ENCODE peak calls at places on chromosomes 1 and 21, in four cellular contexts. One of them, this sample, is unnamed.

GRCh38 chr1:169698976-169699375 is 12.4 kb downstream of the SELL start:
- DNase-seq in H9: no peak
- DNase-seq in mesendoderm: no peak
- DNase-seq in H1: no peak
- DNase-seq in this sample: no peak

GRCh38 chr1:248670003-248670402 is 14.7 kb upstream of the OR2T27 start:
- DNase-seq in H1: no peak
- DNase-seq in H9: no peak
- DNase-seq in mesendoderm: peak; percentile 37
- DNase-seq in this sample: no peak

GRCh38 chr1:25082216-25082899 is 149.9 kb downstream of the SYF2 start:
- DNase-seq in H1: no peak
- DNase-seq in mesendoderm: no peak
- DNase-seq in H9: no peak
- DNase-seq in this sample: peak; percentile 39

GRCh38 chr1:216601427-216601751 is 121.8 kb downstream of the ESRRG start:
- DNase-seq in H9: no peak
- DNase-seq in mesendoderm: no peak
- DNase-seq in H1: no peak
- DNase-seq in this sample: no peak

GRCh38 chr1:100713636-100714035 is 5.9 kb upstream of the VCAM1 start:
- DNase-seq in mesendoderm: no peak
- DNase-seq in H1: no peak
- DNase-seq in H9: no peak
- DNase-seq in this sample: no peak

GRCh38 chr1:232620356-232620841 is 9.5 kb downstream of the SIPA1L2 start:
- DNase-seq in H9: peak; percentile 50
- DNase-seq in mesendoderm: peak; percentile 81
- DNase-seq in H1: no peak
- DNase-seq in this sample: peak; percentile 71

GRCh38 chr1:58934711-58935110 is 150.9 kb upstream of the JUN start:
- DNase-seq in H1: no peak
- DNase-seq in mesendoderm: no peak
- DNase-seq in H9: no peak
- DNase-seq in this sample: no peak

GRCh38 chr1:174913225-174913903 is 86.4 kb upstream of the CACYBP start:
- DNase-seq in H1: no peak
- DNase-seq in mesendoderm: no peak
- DNase-seq in H9: no peak
- DNase-seq in this sample: no peak

GRCh38 chr1:219555031-219555667 is 57.8 kb downstream of the ZC3H11B start:
- DNase-seq in H9: peak; percentile 73
- DNase-seq in H1: peak; percentile 44
- DNase-seq in mesendoderm: peak; percentile 97
- DNase-seq in this sample: peak; percentile 64

GRCh38 chr1:206472454-206472853 is 2.2 kb downstream of the IKBKE start:
- DNase-seq in mesendoderm: peak; percentile 56
- DNase-seq in H9: peak; percentile 52
- DNase-seq in H1: no peak
- DNase-seq in this sample: peak; percentile 93

GRCh38 chr1:218353656-218354055 is 8.5 kb downstream of the TGFB2 start:
- DNase-seq in H9: no peak
- DNase-seq in mesendoderm: no peak
- DNase-seq in H1: no peak
- DNase-seq in this sample: no peak

GRCh38 chr1:32392358-32392757 is 1.9 kb downstream of the BSDC1 start:
- DNase-seq in H9: no peak
- DNase-seq in mesendoderm: no peak
- DNase-seq in H1: no peak
- DNase-seq in this sample: no peak

GRCh38 chr21:40054403-40054802 is 187.2 kb downstream of the PCP4 start:
- DNase-seq in H9: no peak
- DNase-seq in H1: no peak
- DNase-seq in mesendoderm: no peak
- DNase-seq in this sample: no peak

GRCh38 chr1:67228791-67229190 is 62.5 kb downstream of the IL23R start:
- DNase-seq in mesendoderm: no peak
- DNase-seq in H9: no peak
- DNase-seq in H1: no peak
- DNase-seq in this sample: no peak

GRCh38 chr1:12544992-12545391 is 73.0 kb downstream of the DHRS3 start:
- DNase-seq in H1: no peak
- DNase-seq in mesendoderm: no peak
- DNase-seq in H9: no peak
- DNase-seq in this sample: no peak

GRCh38 chr1:173099166-173099565 is 48.4 kb upstream of the TNFSF18 start:
- DNase-seq in mesendoderm: no peak
- DNase-seq in H1: no peak
- DNase-seq in H9: no peak
- DNase-seq in this sample: no peak

GRCh38 chr1:3971981-3972380 is 71.9 kb upstream of the C1orf174 start:
- DNase-seq in H9: no peak
- DNase-seq in H1: no peak
- DNase-seq in mesendoderm: no peak
- DNase-seq in this sample: no peak

GRCh38 chr1:73839922-73840321 is 358.1 kb downstream of the LRRIQ3 start:
- DNase-seq in H1: no peak
- DNase-seq in H9: no peak
- DNase-seq in mesendoderm: peak; percentile 13
- DNase-seq in this sample: no peak

GRCh38 chr21:36388076-36388475 is 2.9 kb downstream of the CHAF1B start:
- DNase-seq in H9: no peak
- DNase-seq in mesendoderm: peak; percentile 19
- DNase-seq in H1: no peak
- DNase-seq in this sample: no peak

GRCh38 chr1:115458426-115459114 is 120.5 kb upstream of the NGF start:
- DNase-seq in H1: no peak
- DNase-seq in H9: no peak
- DNase-seq in mesendoderm: no peak
- DNase-seq in this sample: no peak

GRCh38 chr1:174988539-174988938 is 11.2 kb upstream of the CACYBP start:
- DNase-seq in H1: no peak
- DNase-seq in H9: no peak
- DNase-seq in mesendoderm: no peak
- DNase-seq in this sample: no peak

GRCh38 chr1:153344718-153345025 is 4.0 kb downstream of the PGLYRP4 start:
- DNase-seq in mesendoderm: no peak
- DNase-seq in H1: no peak
- DNase-seq in H9: no peak
- DNase-seq in this sample: no peak

GRCh38 chr1:175192630-175193338 is at the start of gene KIAA0040:
- DNase-seq in H1: no peak
- DNase-seq in H9: peak; percentile 83
- DNase-seq in mesendoderm: peak; percentile 81
- DNase-seq in this sample: no peak

GRCh38 chr1:211279340-211279739 is 20.2 kb downstream of the RCOR3 start:
- DNase-seq in mesendoderm: no peak
- DNase-seq in H1: no peak
- DNase-seq in H9: no peak
- DNase-seq in this sample: no peak

GRCh38 chr1:197130677-197131304 is 15.7 kb downstream of the ASPM start:
- DNase-seq in H9: no peak
- DNase-seq in H1: no peak
- DNase-seq in mesendoderm: peak; percentile 34
- DNase-seq in this sample: peak; percentile 58

GRCh38 chr1:93816970-93817738 is 61.9 kb downstream of the DNTTIP2 start:
- DNase-seq in H9: no peak
- DNase-seq in H1: no peak
- DNase-seq in mesendoderm: peak; percentile 81
- DNase-seq in this sample: peak; percentile 85

GRCh38 chr1:21139601-21140000 is 37.1 kb downstream of the EIF4G3 start:
- DNase-seq in H9: no peak
- DNase-seq in H1: no peak
- DNase-seq in mesendoderm: no peak
- DNase-seq in this sample: no peak

DNA sequence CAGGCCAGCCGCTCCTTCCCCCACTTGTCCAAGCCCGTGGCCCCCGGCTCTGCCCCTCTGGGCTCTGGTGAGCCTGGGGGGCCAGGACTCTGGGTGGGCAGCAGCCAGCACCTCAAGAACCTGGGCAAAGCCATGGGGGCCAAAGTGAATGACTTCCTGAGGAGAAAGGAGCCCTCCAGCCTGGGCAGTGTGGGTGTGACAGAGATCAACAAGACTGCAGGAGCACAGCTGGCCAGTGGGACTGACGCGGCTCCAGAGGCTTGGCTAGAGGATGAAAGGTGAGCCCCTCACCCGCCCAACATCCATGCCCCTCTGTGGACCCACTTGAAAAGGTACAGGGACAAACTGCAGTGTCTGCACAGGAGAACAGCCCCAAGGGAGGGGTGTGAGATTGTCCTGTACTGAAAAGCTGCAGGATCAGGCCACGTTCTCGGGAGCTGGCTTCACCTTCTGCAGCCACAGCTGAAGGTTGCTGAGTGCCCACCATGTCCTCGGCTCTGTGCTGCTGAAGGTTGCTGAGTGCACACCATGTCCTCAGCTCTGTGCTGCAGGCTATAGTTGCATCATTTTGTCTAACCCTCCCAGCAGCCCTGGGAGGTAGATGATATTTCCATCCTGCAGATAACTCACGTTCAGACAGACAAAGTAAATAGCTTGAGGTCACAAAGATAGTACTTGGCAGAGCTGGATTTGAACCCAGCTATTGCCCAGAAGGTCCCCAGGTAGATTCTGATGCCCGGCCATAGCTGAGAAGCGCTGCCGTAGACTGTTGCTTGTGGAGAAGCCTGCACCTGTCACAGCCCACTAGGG is 618 bp downstream of the C1orf226 start:
- DNase-seq in H1: no peak
- DNase-seq in mesendoderm: no peak
- DNase-seq in H9: no peak
- DNase-seq in this sample: no peak
- H4K5ac ChIP-seq in H1: no peak overlapping the region
- H4K5ac ChIP-seq in mesendoderm: no peak overlapping the region
- H4K5ac ChIP-seq in H9: no peak overlapping the region
- H4K5ac ChIP-seq in this sample: no peak overlapping the region

DNA sequence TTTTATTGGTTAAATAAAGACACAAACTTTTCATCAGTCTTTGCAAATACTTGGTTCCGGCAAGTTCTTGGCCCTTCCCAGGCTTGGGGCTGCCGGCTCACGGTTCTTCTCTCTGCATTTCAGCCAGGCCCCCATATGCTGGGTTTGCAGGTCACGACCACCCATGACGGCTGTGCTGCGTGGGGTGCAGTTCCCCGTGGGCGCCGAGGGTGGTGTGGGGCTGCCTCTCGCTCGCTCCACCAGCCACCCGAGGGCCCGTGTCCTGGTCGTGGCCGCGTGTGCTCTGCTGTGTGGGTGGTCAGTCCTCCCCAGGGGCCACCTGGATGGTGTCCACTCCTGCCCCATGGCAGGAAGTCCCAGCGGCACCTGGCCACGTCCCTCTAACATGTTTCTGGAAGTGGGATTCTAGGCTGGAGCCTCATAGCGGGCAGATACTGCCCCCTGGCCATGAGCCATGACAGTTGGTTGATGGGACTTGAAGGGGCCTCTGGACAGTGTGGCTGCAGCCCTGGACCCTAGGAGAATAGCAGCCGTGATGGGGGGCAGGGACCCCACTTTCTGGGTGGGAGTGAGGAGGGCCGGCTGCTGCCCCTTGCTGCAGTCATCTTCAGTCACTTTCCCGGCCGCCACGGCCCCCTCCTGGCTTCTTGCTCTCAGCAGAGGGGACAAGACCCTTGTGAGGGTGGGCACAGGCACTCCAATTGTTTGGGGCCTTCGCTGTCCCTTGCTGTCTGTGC is 46.3 kb downstream of the SKI start:
- DNase-seq in H9: no peak
- DNase-seq in mesendoderm: no peak
- DNase-seq in H1: no peak
- DNase-seq in this sample: no peak
- H3K4me1 ChIP-seq in H9: peaks cover 2% of the 10 kb centered on the region
- H3K4me1 ChIP-seq in mesendoderm: peaks cover 15% of the 10 kb centered on the region
- H3K4me1 ChIP-seq in H1: peaks cover 55% of the 10 kb centered on the region
- H3K4me1 ChIP-seq in this sample: peaks cover 72% of the 10 kb centered on the region

GRCh38 chr1:63871451-63871850 is 97.6 kb downstream of the ROR1 start:
- DNase-seq in H1: no peak
- DNase-seq in H9: no peak
- DNase-seq in mesendoderm: no peak
- DNase-seq in this sample: no peak
- H4K5ac ChIP-seq in H1: no peak overlapping the region
- H4K5ac ChIP-seq in H9: no peak overlapping the region
- H4K5ac ChIP-seq in mesendoderm: no peak overlapping the region
- H4K5ac ChIP-seq in this sample: no peak overlapping the region

DNA sequence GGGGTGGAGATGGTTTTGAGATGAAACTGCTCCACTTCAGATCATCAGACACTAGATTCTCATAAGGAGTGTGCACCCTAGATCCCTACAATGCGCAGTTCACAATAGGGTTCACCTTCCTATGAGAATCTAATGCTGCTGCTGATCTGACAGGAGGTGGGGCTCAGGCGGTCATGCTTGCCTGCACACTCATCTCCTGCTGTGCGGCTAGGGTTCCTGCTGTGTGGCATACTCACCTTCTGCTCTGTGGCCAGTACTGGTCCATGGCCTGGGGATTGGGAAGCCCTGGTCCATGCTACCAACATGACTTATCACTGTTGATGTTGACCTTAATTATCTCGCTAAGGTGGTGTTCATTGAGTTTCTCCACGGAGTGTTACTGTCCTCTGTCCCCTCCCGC is 144.5 kb downstream of the NAV1 start:
- DNase-seq in H9: no peak
- DNase-seq in H1: no peak
- DNase-seq in mesendoderm: no peak
- DNase-seq in this sample: no peak
- H3K4me1 ChIP-seq in H9: peaks cover 24% of the 10 kb centered on the region
- H3K4me1 ChIP-seq in H1: peaks cover 27% of the 10 kb centered on the region
- H3K4me1 ChIP-seq in mesendoderm: peaks cover 25% of the 10 kb centered on the region
- H3K4me1 ChIP-seq in this sample: peaks cover 23% of the 10 kb centered on the region

This sample was measured in IMR-90.